ENCODE peak calls at places on chromosomes 6 and 20, in nine cellular contexts. R, A, C, Z, W, B, U, O and F are unnamed samples.
A peak's percentile ranks its signal among the peaks of the same experiment; 100 is the strongest.

GRCh38 chr6:167826230-167827061 is at the start of gene AFDN:
- DNase-seq in R (peak; percentile 77), A (peak; percentile 57), C (peak; percentile 95), Z (no peak), W (peak; percentile 36), B (peak; percentile 85), U (peak; percentile 86), O (peak; percentile 73), F (peak; percentile 89)

GRCh38 chr20:3042621-3043020 is 801 bp upstream of the GNRH2 start:
- DNase-seq in R (peak; percentile 51), A (no peak), C (no peak), Z (no peak), W (no peak), B (peak; percentile 48), U (peak; percentile 75), O (no peak), F (no peak)

GRCh38 chr6:156021746-156022396 is 566.2 kb upstream of the NOX3 start:
- DNase-seq in R (no peak), A (peak; percentile 51), C (no peak), Z (no peak), W (peak; percentile 81), B (no peak), U (no peak), O (no peak), F (no peak)

GRCh38 chr20:381581-382290 is 1.2 kb downstream of the TRIB3 start:
- DNase-seq in R (peak; percentile 72), A (peak; percentile 81), C (peak; percentile 93), Z (peak; percentile 80), W (peak; percentile 43), B (peak; percentile 89), U (peak; percentile 60), O (peak; percentile 77), F (peak; percentile 91)

GRCh38 chr20:478010-478948 is 15.9 kb upstream of the TBC1D20 start:
- DNase-seq in R (no peak), A (peak; percentile 21), C (no peak), Z (peak; percentile 22), W (no peak), B (no peak), U (no peak), O (no peak), F (no peak)

GRCh38 chr6:32638521-32639219 is 1.5 kb downstream of the HLA-DQA1 start:
- DNase-seq in R (no peak), A (no peak), C (no peak), Z (no peak), W (no peak), B (no peak), U (no peak), O (no peak), F (no peak)

GRCh38 chr6:21455071-21455470 is 138.5 kb upstream of the SOX4 start:
- DNase-seq in R (no peak), A (no peak), C (no peak), Z (no peak), W (no peak), B (no peak), U (no peak), O (no peak), F (no peak)

GRCh38 chr6:41036601-41037000 is 2.4 kb downstream of the UNC5CL start:
- DNase-seq in R (no peak), A (no peak), C (no peak), Z (no peak), W (no peak), B (no peak), U (no peak), O (peak; percentile 30), F (no peak)

GRCh38 chr20:3660262-3661059 is 2.7 kb downstream of the GFRA4 start:
- DNase-seq in R (no peak), A (no peak), C (peak; percentile 56), Z (no peak), W (no peak), B (no peak), U (no peak), O (no peak), F (no peak)

GRCh38 chr6:11366934-11367637 is 134.6 kb upstream of the NEDD9 start:
- DNase-seq in R (no peak), A (no peak), C (no peak), Z (no peak), W (no peak), B (no peak), U (no peak), O (no peak), F (no peak)

GRCh38 chr20:24117386-24117785 is 128.8 kb upstream of the GGTLC1 start:
- DNase-seq in R (no peak), A (no peak), C (no peak), Z (no peak), W (no peak), B (no peak), U (no peak), O (no peak), F (no peak)

GRCh38 chr6:159759645-159760044 is 2.2 kb upstream of the ACAT2 start:
- DNase-seq in R (no peak), A (peak; percentile 9), C (no peak), Z (no peak), W (no peak), B (no peak), U (no peak), O (no peak), F (no peak)

GRCh38 chr6:11270030-11271027 is 37.9 kb upstream of the NEDD9 start:
- DNase-seq in R (no peak), A (no peak), C (no peak), Z (no peak), W (no peak), B (peak; percentile 61), U (peak; percentile 51), O (no peak), F (no peak)

GRCh38 chr6:135572051-135572450 is 74.5 kb upstream of the AHI1 start:
- DNase-seq in R (no peak), A (no peak), C (no peak), Z (no peak), W (no peak), B (no peak), U (no peak), O (no peak), F (no peak)

GRCh38 chr6:65468307-65468706 is 238.7 kb downstream of the EYS start:
- DNase-seq in R (no peak), A (no peak), C (no peak), Z (no peak), W (no peak), B (no peak), U (no peak), O (no peak), F (no peak)

GRCh38 chr6:106551155-106551554 is 78.1 kb downstream of the RTN4IP1 start:
- DNase-seq in R (no peak), A (no peak), C (no peak), Z (no peak), W (no peak), B (no peak), U (no peak), O (no peak), F (no peak)

GRCh38 chr6:28311139-28311823 is 24.7 kb downstream of the ZSCAN31 start:
- DNase-seq in R (no peak), A (no peak), C (no peak), Z (no peak), W (no peak), B (no peak), U (no peak), O (no peak), F (no peak)

GRCh38 chr6:169940554-169941290 is 189.3 kb downstream of the ERMARD start:
- DNase-seq in R (no peak), A (no peak), C (no peak), Z (no peak), W (no peak), B (no peak), U (no peak), O (no peak), F (no peak)

GRCh38 chr20:15616626-15617025 is 956.6 kb downstream of the KIF16B start:
- DNase-seq in R (no peak), A (no peak), C (no peak), Z (no peak), W (peak; percentile 31), B (no peak), U (no peak), O (no peak), F (no peak)

DNA sequence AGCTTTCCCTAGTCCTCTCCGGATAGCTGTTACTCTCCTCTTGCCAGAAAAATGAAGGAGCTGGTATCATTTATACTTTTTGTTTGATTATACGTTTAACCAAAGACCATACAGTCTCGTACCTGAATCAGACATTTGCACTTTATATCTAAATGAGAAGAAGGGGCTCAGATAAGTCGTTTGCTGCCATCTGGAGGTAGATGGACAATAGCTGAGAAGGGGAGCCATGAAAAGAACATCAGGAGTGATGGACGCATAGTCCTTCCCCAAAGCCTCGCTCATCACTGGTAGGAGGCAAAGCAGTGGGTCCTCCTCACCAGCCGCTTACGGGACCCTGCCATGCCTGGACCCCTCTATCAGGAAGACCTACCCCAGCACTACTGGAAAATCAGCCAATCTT is 45.4 kb downstream of the RPF2 start:
- DNase-seq in R (no peak), A (peak; percentile 9), C (no peak), Z (no peak), W (no peak), B (no peak), U (no peak), O (no peak), F (no peak)
- TF ChIP-seq CTCF in R (no peak), A (no peak), C (no peak), Z (no peak), W (no peak), B (peak; percentile 30), U (no peak), O (no peak), F (peak; percentile 10)

GRCh38 chr6:165976705-165977104 is 190.9 kb downstream of the TBXT start:
- DNase-seq in R (no peak), A (no peak), C (no peak), Z (no peak), W (no peak), B (no peak), U (no peak), O (no peak), F (no peak)
- TF ChIP-seq CTCF in R (no peak), A (no peak), C (no peak), Z (no peak), W (no peak), B (no peak), U (no peak), O (no peak), F (no peak)

DNA sequence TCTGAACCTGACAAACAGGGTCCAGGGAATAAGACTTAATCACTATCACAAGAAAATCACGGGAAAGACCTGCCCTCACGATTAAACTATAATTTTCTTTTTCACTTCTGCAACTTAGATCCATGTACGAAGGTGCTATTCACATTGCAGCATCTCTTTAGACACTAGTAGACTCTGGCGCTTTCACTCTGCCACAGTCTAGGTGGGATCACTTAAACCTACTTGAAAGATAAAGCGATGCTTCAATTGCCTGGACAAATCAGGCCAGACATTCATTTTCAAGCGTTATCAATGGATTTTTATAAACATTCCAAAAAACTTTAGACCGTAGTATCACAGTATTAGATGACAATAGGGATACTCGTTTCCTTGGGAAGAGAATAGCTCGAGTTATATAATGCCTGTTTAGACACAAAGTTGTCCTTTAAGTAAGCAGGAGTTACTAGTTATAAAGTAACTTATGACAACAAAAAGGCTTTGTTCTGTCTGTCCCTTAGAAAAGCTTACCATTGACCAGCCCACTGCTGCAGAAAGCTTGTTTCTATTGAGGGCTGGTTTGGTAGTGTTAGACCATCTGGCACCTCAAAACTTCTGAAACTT is 367.3 kb downstream of the UTRN start:
- DNase-seq in R (no peak), A (no peak), C (no peak), Z (no peak), W (no peak), B (no peak), U (no peak), O (no peak), F (no peak)
- TF ChIP-seq CTCF in R (no peak), A (no peak), C (no peak), Z (no peak), W (no peak), B (no peak), U (no peak), O (no peak), F (no peak)

GRCh38 chr6:142943746-142944125 is 1.2 kb downstream of the HIVEP2 start:
- DNase-seq in R (no peak), A (peak; percentile 48), C (peak; percentile 45), Z (no peak), W (no peak), B (no peak), U (peak; percentile 47), O (no peak), F (no peak)
- TF ChIP-seq CTCF in R (no peak), A (no peak), C (no peak), Z (no peak), W (no peak), B (no peak), U (no peak), O (no peak), F (no peak)